ENCODE peak calls at places on chromosomes 5 and 9, in four cellular contexts. H is CD8-positive, alpha-beta memory T cell; R is esophagus squamous epithelium; F is colonic mucosa. S is an unnamed sample.

GRCh38 chr5:88881566-88881965 is 1.4 kb downstream of the MEF2C start:
- DNase-seq in H (no peak), R (no peak), F (no peak), S (no peak)

GRCh38 chr9:91949946-91950664 is at the start of gene ROR2:
- DNase-seq in H (peak), R (no peak), F (peak), S (peak)

GRCh38 chr9:14752271-14752670 is 29.7 kb upstream of the CER1 start:
- DNase-seq in H (no peak), R (no peak), F (no peak), S (no peak)

GRCh38 chr5:34582364-34582763 is 73.8 kb upstream of the RAI14 start:
- DNase-seq in H (no peak), R (no peak), F (no peak), S (no peak)

GRCh38 chr9:137626448-137626847 is 7.6 kb downstream of the EHMT1 start:
- DNase-seq in H (no peak), R (no peak), F (no peak), S (no peak)

GRCh38 chr9:629136-629535 is 212.4 kb upstream of the DMRT1 start:
- DNase-seq in H (no peak), R (no peak), F (no peak), S (no peak)

GRCh38 chr9:117672397-117672796 is 31.8 kb upstream of the TLR4 start:
- DNase-seq in H (no peak), R (no peak), F (no peak), S (no peak)

GRCh38 chr5:92644271-92644886 is 936.6 kb downstream of the NR2F1-AS1 start:
- DNase-seq in H (no peak), R (no peak), F (no peak), S (peak)

GRCh38 chr5:158933494-158934318 is 166.0 kb downstream of the EBF1 start:
- DNase-seq in H (no peak), R (no peak), F (no peak), S (no peak)

GRCh38 chr5:78376315-78376714 is 15.9 kb downstream of the SCAMP1 start:
- DNase-seq in H (no peak), R (no peak), F (no peak), S (no peak)

GRCh38 chr9:97545507-97545906 is 44.0 kb downstream of the TMOD1 start:
- DNase-seq in H (no peak), R (no peak), F (no peak), S (no peak)

GRCh38 chr5:95163079-95163478 is 121.8 kb downstream of the MCTP1 start:
- DNase-seq in H (no peak), R (no peak), F (no peak), S (no peak)

GRCh38 chr9:133669402-133669801 is 33.2 kb downstream of the DBH start:
- DNase-seq in H (no peak), R (no peak), F (no peak), S (no peak)

GRCh38 chr5:148875205-148875875 is 48.9 kb downstream of the ADRB2 start:
- DNase-seq in H (no peak), R (no peak), F (no peak), S (no peak)

GRCh38 chr9:4413856-4414255 is 76.4 kb upstream of the SLC1A1 start:
- DNase-seq in H (no peak), R (no peak), F (no peak), S (no peak)

GRCh38 chr9:108057421-108058136 is 568.0 kb upstream of the KLF4 start:
- DNase-seq in H (no peak), R (no peak), F (peak), S (peak)

GRCh38 chr9:16726023-16726422 is 144.4 kb downstream of the BNC2 start:
- DNase-seq in H (no peak), R (no peak), F (no peak), S (peak)

GRCh38 chr5:154644745-154645411 is 110.3 kb upstream of the LARP1 start:
- DNase-seq in H (no peak), R (no peak), F (no peak), S (no peak)

GRCh38 chr9:137044502-137045177 is 1.3 kb downstream of the NPDC1 start:
- DNase-seq in H (no peak), R (no peak), F (peak), S (no peak)

GRCh38 chr5:142611154-142611553 is 74.7 kb downstream of the FGF1 start:
- DNase-seq in H (peak), R (no peak), F (peak), S (peak)

GRCh38 chr5:58016329-58016728 is 443.6 kb downstream of the PLK2 start:
- DNase-seq in H (no peak), R (no peak), F (no peak), S (peak)

GRCh38 chr9:87499455-87500015 is 1.9 kb downstream of the DAPK1 start:
- DNase-seq in H (no peak), R (no peak), F (no peak), S (no peak)
- H3K4me3 ChIP-seq in H (no peak), R (peak), F (peak), S (peak)

DNA sequence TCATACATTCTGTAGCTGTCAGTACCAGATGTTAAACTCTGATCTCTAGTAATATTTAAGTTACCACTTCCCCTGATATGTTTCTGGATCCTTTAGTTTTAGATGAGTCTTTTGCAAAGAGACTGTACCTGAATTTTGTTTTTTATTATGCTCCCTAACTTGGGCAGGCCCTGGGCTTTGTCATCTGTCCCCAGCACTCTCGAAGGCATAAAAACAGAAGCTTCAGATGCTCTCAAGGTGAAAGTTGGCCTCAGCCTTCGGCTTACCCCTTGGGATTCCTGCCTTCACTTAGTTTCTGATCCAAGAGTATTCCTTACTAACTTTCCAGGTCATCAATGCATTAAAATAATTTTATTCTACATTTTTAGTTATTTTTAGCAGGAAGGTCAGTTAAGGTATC is 14.9 kb upstream of the LNPEP start:
- DNase-seq in H (no peak), R (no peak), F (no peak), S (no peak)
- H3K27ac ChIP-seq in H (no peak), R (no peak), F (no peak), S (no peak)

GRCh38 chr5:176647030-176647869 is at the start of gene TSPAN17:
- DNase-seq in H (peak), R (peak), F (peak), S (peak)

GRCh38 chr5:176646049-176646706 is 1.1 kb upstream of the TSPAN17 start:
- DNase-seq in H (no peak), R (no peak), F (no peak), S (no peak)

GRCh38 chr5:176644878-176645670 is 2.2 kb upstream of the TSPAN17 start:
- DNase-seq in H (no peak), R (no peak), F (no peak), S (no peak)

GRCh38 chr5:176647870-176648466 is 684 bp downstream of the TSPAN17 start:
- DNase-seq in H (peak), R (no peak), F (peak), S (peak)

GRCh38 chr5:176646707-176647029 is 616 bp upstream of the TSPAN17 start:
- DNase-seq in H (no peak), R (no peak), F (no peak), S (no peak)
- H3K4me3 ChIP-seq in H (peak), R (peak), F (peak), S (no peak)

GRCh38 chr5:110769282-110769681 is 30.5 kb downstream of the SLC25A46 start:
- DNase-seq in H (no peak), R (no peak), F (no peak), S (no peak)

GRCh38 chr5:110768138-110768845 is 29.5 kb downstream of the SLC25A46 start:
- DNase-seq in H (no peak), R (no peak), F (no peak), S (no peak)

GRCh38 chr5:110770286-110770685 is 31.5 kb downstream of the SLC25A46 start:
- DNase-seq in H (no peak), R (no peak), F (no peak), S (no peak)
- H3K27ac ChIP-seq in H (no peak), R (no peak), F (no peak), S (no peak)